ENCODE peak calls at places on chromosomes 2 and 18, in ten cellular contexts. N is gastrocnemius medialis, K is HepG2, H is IMR-90, L is heart left ventricle, Y is K562, J is upper lobe of left lung, D is GM12878, P is right lobe of liver, Q is body of pancreas. O is an unnamed sample.
A peak's percentile ranks its signal among the peaks of the same experiment; 100 is the strongest.

GRCh38 chr18:67010916-67011315 is 407.0 kb upstream of the CDH19 start:
- ATAC-seq in N (no peak), K (no peak), H (no peak), L (no peak), Y (no peak), J (no peak), D (no peak), P (peak; percentile 16), Q (no peak), O (no peak)

GRCh38 chr2:228527481-228527880 is 346.0 kb upstream of the SPHKAP start:
- ATAC-seq in N (no peak), K (no peak), H (no peak), L (no peak), Y (no peak), J (no peak), D (no peak), P (no peak), Q (no peak), O (no peak)

GRCh38 chr2:47226124-47227040 is 71.3 kb upstream of the STPG4 start:
- ATAC-seq in N (no peak), K (peak; percentile 58), H (peak; percentile 15), L (no peak), Y (peak; percentile 45), J (no peak), D (peak; percentile 57), P (peak; percentile 51), Q (peak; percentile 59), O (no peak)

GRCh38 chr2:47697000-47697601 is 85.8 kb upstream of the MSH6 start:
- ATAC-seq in N (no peak), K (no peak), H (no peak), L (no peak), Y (no peak), J (no peak), D (peak; percentile 94), P (no peak), Q (no peak), O (no peak)

GRCh38 chr2:48749820-48750739 is 5.4 kb downstream of the LHCGR start:
- ATAC-seq in N (no peak), K (no peak), H (peak; percentile 53), L (no peak), Y (no peak), J (no peak), D (peak; percentile 89), P (no peak), Q (no peak), O (no peak)

GRCh38 chr18:12943200-12943599 is 4.6 kb upstream of the SEH1L start:
- ATAC-seq in N (no peak), K (no peak), H (no peak), L (no peak), Y (no peak), J (no peak), D (no peak), P (no peak), Q (no peak), O (no peak)

GRCh38 chr2:138931284-138932256 is 151.4 kb upstream of the NXPH2 start:
- ATAC-seq in N (no peak), K (no peak), H (no peak), L (no peak), Y (no peak), J (no peak), D (no peak), P (no peak), Q (no peak), O (no peak)

GRCh38 chr18:8773980-8774379 is 68.6 kb downstream of the MTCL1 start:
- ATAC-seq in N (no peak), K (no peak), H (no peak), L (no peak), Y (peak; percentile 32), J (no peak), D (no peak), P (no peak), Q (no peak), O (no peak)

GRCh38 chr2:8511868-8512612 is 169.8 kb upstream of the ID2 start:
- ATAC-seq in N (no peak), K (no peak), H (peak; percentile 84), L (no peak), Y (peak; percentile 65), J (no peak), D (no peak), P (peak; percentile 32), Q (no peak), O (no peak)

GRCh38 chr2:218984239-218985020 is 554 bp downstream of the FEV start:
- ATAC-seq in N (peak; percentile 15), K (no peak), H (no peak), L (peak; percentile 86), Y (no peak), J (no peak), D (no peak), P (peak; percentile 56), Q (no peak), O (no peak)

GRCh38 chr2:226187126-226187525 is 612.5 kb downstream of the IRS1 start:
- ATAC-seq in N (no peak), K (no peak), H (no peak), L (no peak), Y (no peak), J (no peak), D (no peak), P (no peak), Q (no peak), O (no peak)

GRCh38 chr18:48032876-48033769 is 102.7 kb upstream of the SMAD2 start:
- ATAC-seq in N (no peak), K (no peak), H (peak; percentile 46), L (no peak), Y (no peak), J (no peak), D (no peak), P (no peak), Q (no peak), O (no peak)

DNA sequence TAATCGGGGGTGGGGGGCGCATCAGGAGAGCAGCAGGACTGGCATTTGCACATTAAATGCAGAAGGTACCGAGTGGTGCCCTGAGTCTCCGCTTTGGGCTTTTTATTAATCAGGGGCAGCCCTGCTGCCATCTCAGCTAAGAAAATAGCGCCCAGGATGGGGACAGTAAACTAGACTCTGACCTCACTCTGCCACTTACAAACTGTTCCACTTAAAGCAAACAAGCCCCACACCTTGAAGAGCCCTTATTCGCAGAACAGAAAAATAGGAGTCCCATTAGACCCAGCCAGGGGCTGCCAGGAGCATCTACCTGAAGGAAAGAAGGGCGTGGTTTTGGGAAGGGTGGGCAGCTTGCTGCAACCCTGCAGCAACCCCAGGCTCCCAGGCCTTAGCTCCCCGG is 165.3 kb downstream of the TNS1 start:
- ATAC-seq in N (no peak), K (no peak), H (no peak), L (no peak), Y (no peak), J (no peak), D (no peak), P (no peak), Q (no peak), O (no peak)
- H3K4me1 ChIP-seq in N (peaks cover 98% of the 10 kb centered on the region), K (peaks cover 9% of the 10 kb centered on the region), H (peaks cover 11% of the 10 kb centered on the region), L (peaks cover 97% of the 10 kb centered on the region), Y (peaks cover 23% of the 10 kb centered on the region), J (peaks cover 69% of the 10 kb centered on the region), D (no peaks in the 10 kb centered on the region), P (no peaks in the 10 kb centered on the region), Q (peaks cover 22% of the 10 kb centered on the region), O (peaks cover 11% of the 10 kb centered on the region)

DNA sequence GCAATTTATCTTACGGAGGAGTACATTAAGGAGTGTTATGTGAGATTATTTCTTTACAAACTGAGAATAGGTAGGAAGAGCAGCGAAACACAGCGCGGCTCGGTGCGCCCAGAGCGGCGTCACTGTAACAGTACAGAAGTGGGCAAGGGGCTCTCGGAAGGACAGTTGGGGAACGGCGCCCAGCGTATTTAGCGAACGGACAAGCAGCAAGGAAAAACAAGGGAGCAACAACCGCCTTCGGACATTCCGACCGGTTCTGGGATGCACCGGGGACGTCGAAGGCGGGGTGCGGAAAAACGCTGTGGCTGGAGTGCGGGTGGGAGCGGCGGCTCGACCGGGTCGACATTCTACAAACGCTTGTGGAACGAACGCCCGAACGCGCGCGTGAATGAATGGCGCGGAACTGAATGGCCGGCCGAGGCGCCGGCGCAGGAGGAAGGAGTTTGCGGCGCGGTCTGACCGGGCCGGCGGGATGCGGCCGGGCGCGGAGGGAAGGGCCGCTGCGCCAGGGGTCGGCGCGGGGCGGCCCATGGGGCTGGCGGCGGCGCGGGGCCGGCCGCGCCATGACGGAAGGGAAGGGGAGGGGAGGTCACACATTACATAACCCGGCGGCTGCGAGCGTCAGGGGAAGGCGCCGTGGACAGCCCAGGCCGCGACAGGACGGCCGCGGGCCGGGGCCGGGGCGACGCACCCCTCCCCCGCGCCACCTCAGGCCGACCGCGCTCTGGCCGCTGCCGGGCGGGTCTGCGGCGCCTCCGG is 639 bp downstream of the REV1 start:
- ATAC-seq in N (peak; percentile 64), K (peak; percentile 51), H (peak; percentile 47), L (peak; percentile 69), Y (peak; percentile 59), J (peak; percentile 69), D (peak; percentile 31), P (peak; percentile 47), Q (peak; percentile 69), O (peak; percentile 68)
- TF ChIP-seq POLR2A in N (peak; percentile 54), K (no peak), H (peak; percentile 47), L (no peak), Y (peak; percentile 41), J (no peak), D (no peak), P (peak; percentile 68), Q (peak; percentile 15), O (no peak)

GRCh38 chr18:31197676-31198075 is 35.0 kb upstream of the DSC1 start:
- ATAC-seq in N (no peak), K (no peak), H (no peak), L (no peak), Y (peak; percentile 42), J (no peak), D (no peak), P (peak; percentile 30), Q (no peak), O (no peak)
- TF ChIP-seq CTCF in N (no peak), K (no peak), H (no peak), L (no peak), Y (no peak), J (no peak), D (no peak), P (no peak), Q (no peak), O (no peak)

GRCh38 chr2:28269019-28269784 is 123.5 kb upstream of the FOSL2 start:
- ATAC-seq in N (peak; percentile 77), K (peak; percentile 81), H (peak; percentile 76), L (peak; percentile 68), Y (peak; percentile 88), J (peak; percentile 38), D (no peak), P (peak; percentile 43), Q (peak; percentile 81), O (peak; percentile 55)
- H3K4me1 ChIP-seq in N (peaks cover 42% of the 10 kb centered on the region), K (peaks cover 13% of the 10 kb centered on the region), H (peaks cover 17% of the 10 kb centered on the region), L (peaks cover 18% of the 10 kb centered on the region), Y (peaks cover 11% of the 10 kb centered on the region), J (peaks cover 7% of the 10 kb centered on the region), D (peaks cover 6% of the 10 kb centered on the region), P (no peaks in the 10 kb centered on the region), Q (peaks cover 13% of the 10 kb centered on the region), O (peaks cover 10% of the 10 kb centered on the region)

GRCh38 chr2:176483901-176484568 is 214.8 kb downstream of the MTX2 start:
- ATAC-seq in N (no peak), K (peak; percentile 50), H (no peak), L (no peak), Y (peak; percentile 47), J (no peak), D (peak; percentile 56), P (no peak), Q (no peak), O (no peak)
- TF ChIP-seq POLR2A in N (no peak), K (no peak), H (no peak), L (no peak), Y (no peak), J (no peak), D (no peak), P (no peak), Q (no peak), O (no peak)

GRCh38 chr2:113227290-113227689 is 51.4 kb downstream of the PAX8 start:
- ATAC-seq in N (no peak), K (peak; percentile 48), H (peak; percentile 66), L (no peak), Y (peak; percentile 43), J (no peak), D (no peak), P (peak; percentile 15), Q (no peak), O (no peak)
- TF ChIP-seq CTCF in N (no peak), K (peak; percentile 53), H (peak; percentile 26), L (no peak), Y (no peak), J (no peak), D (no peak), P (no peak), Q (no peak), O (no peak)

O was measured in gastroesophageal sphincter.